ENCODE peak calls at places on chromosomes 13 and 19, in five cellular contexts. One of them, this sample, is unnamed.

GRCh38 chr13:26168835-26169234 is 53.3 kb downstream of the RNF6 start:
- DNase-seq in breast epithelium: no peak
- DNase-seq in tibial artery: no peak
- DNase-seq in left ventricle myocardium inferior: no peak
- DNase-seq in ascending aorta: no peak
- DNase-seq in this sample: no peak

GRCh38 chr19:11323601-11324078 is 15.8 kb downstream of the RAB3D start:
- DNase-seq in breast epithelium: no peak
- DNase-seq in tibial artery: no peak
- DNase-seq in left ventricle myocardium inferior: no peak
- DNase-seq in ascending aorta: no peak
- DNase-seq in this sample: no peak

GRCh38 chr19:2494447-2495129 is 18.7 kb downstream of the GADD45B start:
- DNase-seq in tibial artery: peak; percentile 82
- DNase-seq in ascending aorta: peak; percentile 69
- DNase-seq in left ventricle myocardium inferior: peak; percentile 83
- DNase-seq in breast epithelium: peak; percentile 73
- DNase-seq in this sample: peak; percentile 71

GRCh38 chr13:35782793-35783192 is 306.3 kb upstream of the MAB21L1 start:
- DNase-seq in left ventricle myocardium inferior: no peak
- DNase-seq in ascending aorta: no peak
- DNase-seq in tibial artery: no peak
- DNase-seq in breast epithelium: no peak
- DNase-seq in this sample: no peak

GRCh38 chr13:33126909-33127607 is 110.8 kb downstream of the KL start:
- DNase-seq in ascending aorta: no peak
- DNase-seq in tibial artery: no peak
- DNase-seq in breast epithelium: no peak
- DNase-seq in left ventricle myocardium inferior: peak; percentile 40
- DNase-seq in this sample: peak; percentile 52

GRCh38 chr19:10403137-10404021 is at the start of gene CDC37:
- DNase-seq in ascending aorta: peak; percentile 81
- DNase-seq in left ventricle myocardium inferior: peak; percentile 97
- DNase-seq in breast epithelium: peak; percentile 97
- DNase-seq in tibial artery: peak; percentile 94
- DNase-seq in this sample: peak; percentile 88

GRCh38 chr19:10389863-10390262 is 9.5 kb upstream of the TYK2 start:
- DNase-seq in breast epithelium: no peak
- DNase-seq in left ventricle myocardium inferior: no peak
- DNase-seq in ascending aorta: no peak
- DNase-seq in tibial artery: no peak
- DNase-seq in this sample: no peak

GRCh38 chr13:113768018-113768905 is 9.2 kb downstream of the TMEM255B start:
- DNase-seq in ascending aorta: no peak
- DNase-seq in left ventricle myocardium inferior: no peak
- DNase-seq in tibial artery: no peak
- DNase-seq in breast epithelium: peak; percentile 49
- DNase-seq in this sample: no peak

GRCh38 chr13:101919541-101920306 is 467.2 kb downstream of the ITGBL1 start:
- DNase-seq in ascending aorta: no peak
- DNase-seq in tibial artery: no peak
- DNase-seq in left ventricle myocardium inferior: peak; percentile 27
- DNase-seq in breast epithelium: no peak
- DNase-seq in this sample: peak; percentile 23

GRCh38 chr19:34484328-34484727 is 2.8 kb downstream of the WTIP start:
- DNase-seq in ascending aorta: no peak
- DNase-seq in left ventricle myocardium inferior: peak; percentile 71
- DNase-seq in tibial artery: no peak
- DNase-seq in breast epithelium: no peak
- DNase-seq in this sample: no peak

GRCh38 chr19:30228726-30229523 is 143.3 kb upstream of the ZNF536 start:
- DNase-seq in breast epithelium: no peak
- DNase-seq in ascending aorta: no peak
- DNase-seq in left ventricle myocardium inferior: no peak
- DNase-seq in tibial artery: no peak
- DNase-seq in this sample: no peak

GRCh38 chr13:108257238-108257637 is 12.3 kb upstream of the TNFSF13B start:
- DNase-seq in ascending aorta: no peak
- DNase-seq in breast epithelium: no peak
- DNase-seq in left ventricle myocardium inferior: no peak
- DNase-seq in tibial artery: no peak
- DNase-seq in this sample: no peak

GRCh38 chr19:1955171-1956142 is 14.5 kb downstream of the CSNK1G2 start:
- DNase-seq in breast epithelium: no peak
- DNase-seq in left ventricle myocardium inferior: no peak
- DNase-seq in tibial artery: no peak
- DNase-seq in ascending aorta: no peak
- DNase-seq in this sample: no peak

GRCh38 chr19:54332149-54332548 is 6.8 kb downstream of the LILRA4 start:
- DNase-seq in ascending aorta: no peak
- DNase-seq in breast epithelium: no peak
- DNase-seq in tibial artery: no peak
- DNase-seq in left ventricle myocardium inferior: no peak
- DNase-seq in this sample: no peak

GRCh38 chr13:93715866-93716265 is 489.3 kb downstream of the GPC6 start:
- DNase-seq in left ventricle myocardium inferior: no peak
- DNase-seq in tibial artery: no peak
- DNase-seq in ascending aorta: no peak
- DNase-seq in breast epithelium: no peak
- DNase-seq in this sample: no peak

GRCh38 chr13:74135306-74136088 is 1.3 kb upstream of the KLF12 start:
- DNase-seq in breast epithelium: peak; percentile 56
- DNase-seq in tibial artery: peak; percentile 53
- DNase-seq in left ventricle myocardium inferior: peak; percentile 79
- DNase-seq in ascending aorta: no peak
- DNase-seq in this sample: peak; percentile 67

GRCh38 chr13:91623151-91623550 is 224.7 kb downstream of the GPC5 start:
- DNase-seq in ascending aorta: no peak
- DNase-seq in tibial artery: no peak
- DNase-seq in left ventricle myocardium inferior: no peak
- DNase-seq in breast epithelium: no peak
- DNase-seq in this sample: no peak

GRCh38 chr13:48235100-48235813 is 2.3 kb downstream of the ITM2B start:
- DNase-seq in tibial artery: peak; percentile 56
- DNase-seq in breast epithelium: no peak
- DNase-seq in ascending aorta: no peak
- DNase-seq in left ventricle myocardium inferior: no peak
- DNase-seq in this sample: peak; percentile 42

GRCh38 chr19:39177110-39177699 is 19.6 kb upstream of the NCCRP1 start:
- DNase-seq in left ventricle myocardium inferior: no peak
- DNase-seq in breast epithelium: no peak
- DNase-seq in tibial artery: no peak
- DNase-seq in ascending aorta: no peak
- DNase-seq in this sample: no peak

GRCh38 chr19:3071764-3072163 is 9.5 kb upstream of the TLE5 start:
- DNase-seq in breast epithelium: no peak
- DNase-seq in left ventricle myocardium inferior: no peak
- DNase-seq in tibial artery: no peak
- DNase-seq in ascending aorta: no peak
- DNase-seq in this sample: no peak

GRCh38 chr13:31898383-31899071 is 133.0 kb upstream of the FRY start:
- DNase-seq in left ventricle myocardium inferior: no peak
- DNase-seq in tibial artery: no peak
- DNase-seq in breast epithelium: no peak
- DNase-seq in ascending aorta: no peak
- DNase-seq in this sample: no peak

GRCh38 chr19:57357406-57357805 is 5.9 kb upstream of the TRAPPC2B start:
- DNase-seq in ascending aorta: no peak
- DNase-seq in left ventricle myocardium inferior: no peak
- DNase-seq in tibial artery: no peak
- DNase-seq in breast epithelium: no peak
- DNase-seq in this sample: no peak
- H3K36me3 ChIP-seq in ascending aorta: peaks cover 60% of the 10 kb centered on the region
- H3K36me3 ChIP-seq in left ventricle myocardium inferior: peaks cover 77% of the 10 kb centered on the region
- H3K36me3 ChIP-seq in tibial artery: peaks cover 77% of the 10 kb centered on the region
- H3K36me3 ChIP-seq in breast epithelium: peaks cover 25% of the 10 kb centered on the region
- H3K36me3 ChIP-seq in this sample: peaks cover 30% of the 10 kb centered on the region

DNA sequence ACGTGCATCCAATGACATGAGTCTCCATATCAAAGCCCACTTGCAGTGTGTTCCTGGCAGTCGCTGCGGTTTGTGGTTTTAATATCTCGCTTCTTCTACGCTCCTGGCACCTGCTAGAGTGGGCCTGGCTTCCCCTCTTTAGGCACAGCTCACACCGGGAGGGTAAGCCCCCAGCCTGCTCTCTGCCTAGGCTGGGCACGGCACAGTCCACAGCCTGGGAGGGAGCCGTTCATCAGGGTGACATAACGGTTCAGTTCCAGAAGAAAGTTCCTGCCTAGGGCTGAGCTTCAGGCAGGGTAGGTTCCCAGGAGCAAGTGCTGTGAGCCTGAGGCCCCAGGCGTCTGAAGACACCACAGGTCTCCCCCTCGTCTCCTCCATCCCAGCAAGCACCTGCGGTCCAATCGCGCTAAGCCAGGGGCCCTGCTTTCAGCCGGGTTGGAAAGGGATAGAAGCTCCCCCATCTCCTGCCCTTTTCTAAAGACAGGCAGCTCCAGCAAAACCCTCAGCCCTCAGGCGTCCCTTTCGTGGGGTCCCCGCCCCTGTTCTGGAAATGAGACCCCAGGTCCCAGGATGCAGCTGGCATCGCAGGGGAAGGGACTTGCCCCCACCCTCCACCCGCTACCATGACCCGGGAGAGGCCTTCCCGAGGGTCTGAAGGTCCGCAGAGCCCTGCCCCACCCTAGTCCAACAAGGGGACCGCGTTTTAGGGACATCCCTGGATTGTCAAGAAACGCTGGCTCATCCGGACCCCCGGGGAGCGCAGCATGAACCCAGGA is 121.6 kb upstream of the ZNF507 start:
- DNase-seq in breast epithelium: no peak
- DNase-seq in left ventricle myocardium inferior: no peak
- DNase-seq in tibial artery: no peak
- DNase-seq in ascending aorta: no peak
- DNase-seq in this sample: no peak
- TF ChIP-seq CTCF in breast epithelium: no peak
- TF ChIP-seq CTCF in left ventricle myocardium inferior: no peak
- TF ChIP-seq CTCF in tibial artery: no peak
- TF ChIP-seq CTCF in ascending aorta: no peak
- TF ChIP-seq CTCF in this sample: no peak

GRCh38 chr13:19661126-19661525 is 27.7 kb downstream of the MPHOSPH8 start:
- DNase-seq in breast epithelium: no peak
- DNase-seq in tibial artery: no peak
- DNase-seq in left ventricle myocardium inferior: no peak
- DNase-seq in ascending aorta: no peak
- DNase-seq in this sample: no peak

GRCh38 chr13:19661561-19661960 is 28.1 kb downstream of the MPHOSPH8 start:
- DNase-seq in breast epithelium: no peak
- DNase-seq in ascending aorta: no peak
- DNase-seq in tibial artery: no peak
- DNase-seq in left ventricle myocardium inferior: no peak
- DNase-seq in this sample: no peak

GRCh38 chr13:19663416-19663979 is 30.0 kb downstream of the MPHOSPH8 start:
- DNase-seq in ascending aorta: no peak
- DNase-seq in tibial artery: no peak
- DNase-seq in breast epithelium: no peak
- DNase-seq in left ventricle myocardium inferior: no peak
- DNase-seq in this sample: no peak

GRCh38 chr13:19658831-19659230 is 25.4 kb downstream of the MPHOSPH8 start:
- DNase-seq in tibial artery: no peak
- DNase-seq in breast epithelium: no peak
- DNase-seq in ascending aorta: no peak
- DNase-seq in left ventricle myocardium inferior: no peak
- DNase-seq in this sample: no peak

DNA sequence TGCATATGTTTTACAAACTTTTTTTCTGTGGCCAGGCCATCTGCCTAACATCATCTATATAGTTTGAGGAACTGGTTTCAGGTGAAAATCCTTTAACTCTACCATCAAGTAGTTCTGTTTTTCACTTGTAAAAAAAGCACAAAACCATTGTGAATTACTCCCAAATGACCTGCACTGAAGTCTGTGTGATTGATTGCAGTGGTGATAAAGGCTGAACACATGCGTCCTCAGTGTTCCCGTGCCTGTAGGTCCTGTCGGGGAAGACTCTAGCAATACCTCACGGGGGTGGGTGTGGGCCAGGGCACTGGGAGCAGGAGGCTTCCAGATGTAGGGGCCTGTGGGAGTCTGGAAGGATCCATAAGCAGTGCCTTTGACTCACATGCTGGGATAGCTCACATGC is 24.7 kb downstream of the MPHOSPH8 start:
- DNase-seq in breast epithelium: no peak
- DNase-seq in tibial artery: no peak
- DNase-seq in ascending aorta: no peak
- DNase-seq in left ventricle myocardium inferior: no peak
- DNase-seq in this sample: no peak
- H3K4me1 ChIP-seq in breast epithelium: no peaks in the 10 kb centered on the region
- H3K4me1 ChIP-seq in tibial artery: no peaks in the 10 kb centered on the region
- H3K4me1 ChIP-seq in ascending aorta: no peaks in the 10 kb centered on the region
- H3K4me1 ChIP-seq in left ventricle myocardium inferior: no peaks in the 10 kb centered on the region
- H3K4me1 ChIP-seq in this sample: no peaks in the 10 kb centered on the region

GRCh38 chr19:46925548-46925950 is 64.8 kb downstream of the ARHGAP35 start:
- DNase-seq in ascending aorta: no peak
- DNase-seq in left ventricle myocardium inferior: no peak
- DNase-seq in breast epithelium: no peak
- DNase-seq in tibial artery: no peak
- DNase-seq in this sample: peak; percentile 68

GRCh38 chr19:46924874-46925547 is 64.2 kb downstream of the ARHGAP35 start:
- DNase-seq in breast epithelium: no peak
- DNase-seq in ascending aorta: no peak
- DNase-seq in tibial artery: no peak
- DNase-seq in left ventricle myocardium inferior: no peak
- DNase-seq in this sample: no peak

GRCh38 chr19:46927893-46928292 is 67.1 kb downstream of the ARHGAP35 start:
- DNase-seq in tibial artery: no peak
- DNase-seq in breast epithelium: no peak
- DNase-seq in left ventricle myocardium inferior: no peak
- DNase-seq in ascending aorta: no peak
- DNase-seq in this sample: no peak

GRCh38 chr19:46927106-46927505 is 66.3 kb downstream of the ARHGAP35 start:
- DNase-seq in breast epithelium: no peak
- DNase-seq in left ventricle myocardium inferior: no peak
- DNase-seq in tibial artery: no peak
- DNase-seq in ascending aorta: no peak
- DNase-seq in this sample: no peak

DNA sequence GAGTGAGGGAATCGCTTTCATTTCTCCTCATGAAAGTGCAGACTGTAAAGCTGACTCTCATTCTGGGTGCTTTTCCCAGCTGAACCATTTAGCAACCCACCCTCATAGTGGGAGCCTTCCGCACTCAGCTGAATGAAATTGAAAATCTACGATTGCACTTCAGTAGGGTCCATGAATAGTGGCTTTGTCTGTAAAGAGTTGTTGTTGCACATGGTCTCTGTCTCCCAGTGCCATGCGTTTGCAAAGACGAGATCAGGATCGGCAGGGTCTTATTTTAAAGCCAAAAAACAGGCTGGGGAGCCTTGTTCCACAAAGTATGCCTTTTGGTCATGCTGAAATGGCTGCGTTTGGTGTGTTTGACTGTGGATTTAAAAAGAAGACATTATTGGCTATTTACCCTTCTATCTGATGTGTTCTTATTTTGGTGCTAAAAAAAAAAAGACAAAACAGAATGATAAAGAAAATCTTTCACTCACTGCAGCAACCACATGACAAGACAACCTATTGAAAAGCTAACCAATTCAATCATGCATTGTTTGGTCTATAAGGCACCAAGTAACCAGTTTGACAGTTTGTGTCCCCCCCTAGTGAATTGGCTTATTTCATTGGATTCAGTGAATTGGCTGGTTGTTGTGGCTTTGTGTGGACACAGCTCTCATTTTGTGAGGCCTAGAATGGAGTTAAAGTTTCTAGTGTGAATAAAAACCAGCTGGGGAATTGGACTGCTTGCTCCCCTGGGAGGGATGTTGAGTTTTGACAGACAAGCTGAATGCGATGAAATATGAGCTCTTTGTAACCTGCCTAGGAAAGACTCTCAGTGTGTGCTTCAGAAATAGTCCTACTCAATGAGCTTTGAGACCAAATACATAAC is 65.6 kb downstream of the ARHGAP35 start:
- DNase-seq in left ventricle myocardium inferior: no peak
- DNase-seq in tibial artery: no peak
- DNase-seq in ascending aorta: no peak
- DNase-seq in breast epithelium: no peak
- DNase-seq in this sample: no peak
- H3K36me3 ChIP-seq in left ventricle myocardium inferior: peaks cover 12% of the 10 kb centered on the region
- H3K36me3 ChIP-seq in tibial artery: no peaks in the 10 kb centered on the region
- H3K36me3 ChIP-seq in ascending aorta: peaks cover 3% of the 10 kb centered on the region
- H3K36me3 ChIP-seq in breast epithelium: no peaks in the 10 kb centered on the region
- H3K36me3 ChIP-seq in this sample: peaks cover 8% of the 10 kb centered on the region